ENCODE peak calls at places on chromosome 2, in nine cellular contexts. M is SK-N-SH, X is endothelial cell, A is AG04449, J is MCF 10A, B is right lobe of liver, G is stomach, S is AG04450, U is A549. N is an unnamed sample.

GRCh38 chr2:46849741-46850474 is 65.7 kb downstream of the MCFD2 start:
- DNase-seq in G (peak), M (peak), A (no peak), X (no peak), B (no peak), U (no peak), J (peak), S (peak), N (no peak)

GRCh38 chr2:65458999-65459398 is 26.6 kb upstream of the SPRED2 start:
- DNase-seq in M (no peak), J (peak), G (no peak), A (peak), S (no peak), X (no peak), B (no peak), U (no peak), N (no peak)

GRCh38 chr2:134668821-134669220 is 50.0 kb downstream of the TMEM163 start:
- DNase-seq in G (peak), U (no peak), X (no peak), S (no peak), B (no peak), A (no peak), M (no peak), J (no peak), N (no peak)

GRCh38 chr2:159960413-159960812 is 102.0 kb downstream of the PLA2R1 start:
- DNase-seq in X (no peak), J (peak), A (peak), U (peak), S (peak), B (no peak), G (no peak), M (no peak), N (no peak)

GRCh38 chr2:195677884-195678283 is 20.9 kb downstream of the SLC39A10 start:
- DNase-seq in U (no peak), G (no peak), S (no peak), B (no peak), J (no peak), M (no peak), X (no peak), A (no peak), N (no peak)

GRCh38 chr2:147577323-147578014 is 267.4 kb upstream of the ACVR2A start:
- DNase-seq in J (no peak), M (no peak), X (no peak), U (no peak), A (no peak), G (no peak), S (no peak), B (peak), N (no peak)

GRCh38 chr2:23495661-23496114 is 110.7 kb downstream of the KLHL29 start:
- DNase-seq in U (no peak), J (no peak), M (no peak), G (no peak), X (no peak), A (no peak), B (no peak), S (no peak), N (no peak)

GRCh38 chr2:71530246-71530986 is 77.1 kb downstream of the DYSF start:
- DNase-seq in A (no peak), B (peak), J (peak), G (no peak), S (no peak), X (peak), M (peak), U (peak), N (no peak)

GRCh38 chr2:233974530-233975071 is 57.4 kb downstream of the TRPM8 start:
- DNase-seq in X (no peak), S (peak), G (no peak), A (peak), M (peak), B (peak), U (peak), J (peak), N (no peak)

GRCh38 chr2:116317111-116317510 is 1497.4 kb upstream of the DDX18 start:
- DNase-seq in M (no peak), A (no peak), B (no peak), S (no peak), J (no peak), X (no peak), U (no peak), G (no peak), N (no peak)

GRCh38 chr2:6421094-6421493 is 444.6 kb downstream of the CMPK2 start:
- DNase-seq in G (no peak), M (no peak), A (no peak), U (no peak), S (no peak), X (no peak), B (no peak), J (no peak), N (no peak)

GRCh38 chr2:163736433-163737168 is 793 bp upstream of the FIGN start:
- DNase-seq in U (peak), S (no peak), B (peak), A (no peak), J (peak), M (peak), X (peak), G (no peak), N (peak)

GRCh38 chr2:17398770-17399169 is 119.5 kb downstream of the RAD51AP2 start:
- DNase-seq in G (no peak), U (no peak), S (no peak), B (no peak), X (no peak), M (no peak), A (no peak), J (no peak), N (no peak)

GRCh38 chr2:56204556-56204955 is 20.8 kb downstream of the CCDC85A start:
- DNase-seq in G (no peak), A (no peak), M (no peak), B (no peak), S (no peak), J (no peak), X (no peak), U (no peak), N (no peak)

GRCh38 chr2:158034198-158034831 is 67.4 kb upstream of the UPP2 start:
- DNase-seq in M (peak), J (peak), U (peak), X (peak), S (no peak), G (peak), A (no peak), B (peak), N (no peak)

GRCh38 chr2:73036779-73037165 is 34.7 kb downstream of the SFXN5 start:
- DNase-seq in M (no peak), X (no peak), S (no peak), B (peak), J (no peak), G (no peak), A (no peak), U (no peak), N (no peak)

GRCh38 chr2:39361511-39361910 is 75.6 kb downstream of the MAP4K3 start:
- DNase-seq in U (no peak), B (no peak), G (no peak), X (no peak), M (no peak), S (no peak), J (no peak), A (no peak), N (no peak)

GRCh38 chr2:48198285-48198821 is 292.1 kb upstream of the FBXO11 start:
- DNase-seq in J (no peak), B (no peak), A (no peak), X (no peak), U (no peak), M (no peak), S (no peak), G (no peak), N (no peak)

GRCh38 chr2:71101656-71102055 is 28.4 kb downstream of the MCEE start:
- DNase-seq in M (no peak), X (no peak), J (peak), G (no peak), U (no peak), B (no peak), S (peak), A (peak), N (no peak)

GRCh38 chr2:101223814-101224231 is 28.9 kb upstream of the CNOT11 start:
- DNase-seq in B (no peak), S (no peak), G (no peak), U (no peak), J (no peak), M (no peak), X (no peak), A (no peak), N (no peak)

GRCh38 chr2:57701391-57701791 is 345.2 kb upstream of the VRK2 start:
- DNase-seq in U (no peak), X (no peak), M (no peak), G (no peak), J (no peak), S (no peak), A (peak), B (no peak), N (no peak)

GRCh38 chr2:96119389-96119751 is 3.0 kb upstream of the ADRA2B start:
- DNase-seq in J (no peak), M (no peak), X (no peak), G (no peak), S (no peak), B (no peak), A (no peak), U (no peak), N (no peak)

DNA sequence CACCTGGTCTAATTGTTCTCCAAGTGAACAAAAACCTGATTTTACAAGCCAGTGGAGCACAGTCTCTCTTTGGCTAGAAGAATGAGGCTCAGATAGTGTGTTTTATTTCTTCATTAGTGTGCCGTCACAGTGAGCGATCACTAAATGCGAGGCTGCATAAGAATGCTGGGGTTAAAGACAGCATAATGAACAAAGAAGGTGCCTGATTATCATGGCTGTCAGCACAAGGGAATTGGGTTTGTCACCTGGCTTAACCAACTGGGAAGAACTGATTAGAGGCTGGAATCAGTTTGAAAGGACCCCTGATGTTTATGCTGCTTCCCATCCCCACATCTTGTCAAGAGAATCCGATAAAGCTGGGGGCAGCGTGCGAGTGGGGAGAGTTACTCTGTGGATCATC is 76.3 kb downstream of the EPHA4 start:
- DNase-seq in B (no peak), G (no peak), A (no peak), S (no peak), U (no peak), J (no peak), X (no peak), M (no peak), N (no peak)
- TF ChIP-seq CTCF in B (no peak), G (no peak), A (no peak), S (no peak), U (no peak), J (no peak), X (no peak), M (no peak), N (no peak)

GRCh38 chr2:54115284-54116137 is at the start of gene ACYP2:
- DNase-seq in X (peak), J (peak), A (peak), S (peak), U (peak), B (peak), M (peak), G (peak), N (peak)
- TF ChIP-seq CTCF in X (no peak), J (no peak), A (peak), S (peak), U (peak), B (peak), M (peak), G (no peak), N (no peak)

GRCh38 chr2:120902532-120903088 is 166.9 kb downstream of the GLI2 start:
- DNase-seq in X (no peak), M (peak), J (no peak), U (no peak), S (no peak), A (no peak), B (no peak), G (no peak), N (no peak)

GRCh38 chr2:120905824-120906571 is 170.3 kb downstream of the GLI2 start:
- DNase-seq in U (no peak), G (no peak), A (no peak), M (no peak), S (no peak), J (no peak), X (no peak), B (no peak), N (no peak)

GRCh38 chr2:120905298-120905697 is 169.6 kb downstream of the GLI2 start:
- DNase-seq in G (no peak), X (no peak), M (no peak), B (no peak), A (no peak), U (no peak), J (no peak), S (no peak), N (no peak)

GRCh38 chr2:120904825-120905224 is 169.2 kb downstream of the GLI2 start:
- DNase-seq in A (no peak), X (no peak), U (no peak), G (no peak), B (no peak), S (no peak), M (peak), J (no peak), N (no peak)

DNA sequence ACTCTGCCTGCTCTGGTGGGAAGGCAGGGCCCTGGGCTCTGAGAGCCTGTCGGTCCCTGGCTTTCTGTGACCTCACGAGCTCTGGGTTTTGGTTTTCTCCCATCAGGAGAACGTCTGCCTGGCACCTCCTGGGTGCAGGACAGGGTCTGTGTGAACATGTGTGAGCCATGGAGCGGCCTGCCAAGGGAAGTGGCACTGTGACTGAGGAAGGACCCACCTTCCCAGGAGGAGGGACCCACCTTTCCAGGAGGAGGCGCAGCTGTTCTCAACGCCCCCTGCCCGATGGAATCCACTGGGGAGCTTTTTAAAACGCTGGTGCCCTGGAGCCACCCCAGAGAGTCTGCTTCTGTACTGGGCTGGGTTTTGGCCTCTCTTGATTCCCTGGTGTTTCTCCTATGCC is 168.7 kb downstream of the GLI2 start:
- DNase-seq in B (no peak), U (no peak), G (no peak), A (no peak), J (no peak), M (peak), X (no peak), S (no peak), N (no peak)
- TF ChIP-seq CTCF in B (no peak), U (no peak), G (no peak), A (no peak), J (no peak), M (no peak), X (no peak), S (peak), N (no peak)

DNA sequence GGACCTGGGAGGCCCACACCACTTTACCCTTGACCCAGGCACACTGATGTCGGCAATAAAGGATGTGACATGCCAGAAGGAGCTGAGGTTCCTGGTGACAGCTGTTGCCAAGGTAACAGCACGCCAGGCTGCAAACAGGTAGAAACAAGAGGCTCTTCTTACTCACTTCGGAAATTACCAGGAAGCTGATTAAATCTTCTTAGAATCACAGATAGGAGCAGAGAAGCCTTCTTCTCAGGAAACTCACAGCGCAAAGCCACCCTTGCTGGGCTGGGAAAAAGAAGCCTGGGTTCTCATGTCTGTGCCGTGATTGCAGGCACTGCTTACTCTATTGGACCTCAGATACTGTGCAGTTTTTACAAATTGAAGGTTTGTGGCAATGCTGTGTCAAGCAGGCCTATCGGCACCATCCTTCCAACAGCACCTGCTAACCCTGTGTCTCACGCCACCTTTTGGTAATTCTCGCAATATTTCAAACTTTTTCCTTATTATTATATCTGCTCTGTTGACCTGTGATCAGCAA is 61.0 kb upstream of the TAF1B start:
- DNase-seq in X (no peak), A (no peak), J (peak), B (no peak), M (no peak), U (no peak), S (no peak), G (no peak), N (no peak)
- TF ChIP-seq CTCF in X (no peak), A (no peak), J (no peak), B (no peak), M (peak), U (peak), S (no peak), G (no peak), N (no peak)

DNA sequence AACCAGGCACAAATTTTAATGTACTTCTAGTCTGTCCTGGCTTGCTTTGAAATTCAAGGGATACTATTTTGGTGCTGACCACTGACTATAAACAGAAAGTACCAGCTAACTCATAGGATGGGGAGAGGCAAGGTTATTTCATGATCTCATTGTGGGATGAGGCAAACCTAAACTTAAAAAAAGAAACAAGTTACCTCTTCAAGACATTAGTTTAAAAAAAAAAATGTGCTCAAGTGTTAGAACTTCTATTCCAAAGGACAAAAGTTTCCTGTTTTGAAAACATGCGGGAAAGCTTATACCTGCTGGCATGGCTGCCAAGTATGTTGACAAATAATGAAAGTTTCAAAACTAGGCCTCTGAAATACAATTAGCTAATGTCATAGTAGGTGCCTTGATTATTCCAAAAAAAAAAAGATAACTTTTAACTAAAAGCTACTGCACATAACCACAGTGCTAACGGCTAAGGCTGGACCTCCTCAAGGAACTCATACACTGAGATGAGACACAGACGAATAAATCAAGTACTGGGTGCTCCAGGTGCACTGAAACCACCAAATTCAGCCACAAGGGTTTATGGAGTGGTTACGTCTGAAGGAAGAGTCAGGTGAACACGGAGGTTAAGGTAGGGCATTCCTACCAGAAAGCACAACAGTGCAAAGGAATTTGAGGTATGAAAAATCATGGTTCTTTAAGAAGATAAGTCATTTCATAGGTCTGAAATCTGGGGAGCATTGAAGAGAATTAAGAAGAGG is 38.1 kb downstream of the TMEM131 start:
- DNase-seq in A (no peak), G (no peak), M (no peak), J (no peak), B (no peak), S (peak), X (no peak), U (no peak), N (no peak)
- TF ChIP-seq CTCF in A (no peak), G (no peak), M (no peak), J (no peak), B (no peak), S (no peak), X (no peak), U (no peak), N (no peak)

GRCh38 chr2:197359859-197360258 is 49.3 kb upstream of the ANKRD44 start:
- DNase-seq in G (no peak), S (no peak), J (no peak), U (no peak), X (no peak), A (no peak), B (no peak), M (no peak), N (no peak)
- TF ChIP-seq CTCF in G (no peak), S (no peak), J (peak), U (no peak), X (no peak), A (no peak), B (no peak), M (no peak), N (peak)

GRCh38 chr2:29215073-29215472 is 99.9 kb downstream of the CLIP4 start:
- DNase-seq in X (no peak), J (no peak), A (no peak), G (no peak), U (no peak), S (no peak), B (no peak), M (peak), N (peak)

GRCh38 chr2:29209551-29209950 is 94.3 kb downstream of the CLIP4 start:
- DNase-seq in A (no peak), J (no peak), X (no peak), U (no peak), S (no peak), B (no peak), M (no peak), G (no peak), N (no peak)

GRCh38 chr2:29213871-29214341 is 98.7 kb downstream of the CLIP4 start:
- DNase-seq in B (peak), A (no peak), M (no peak), J (no peak), S (no peak), G (no peak), X (no peak), U (no peak), N (peak)

GRCh38 chr2:29215739-29216608 is 100.8 kb downstream of the CLIP4 start:
- DNase-seq in G (no peak), U (no peak), M (peak), J (no peak), S (no peak), B (no peak), A (no peak), X (no peak), N (peak)

GRCh38 chr2:29212009-29212408 is 96.8 kb downstream of the CLIP4 start:
- DNase-seq in X (no peak), S (no peak), M (no peak), U (no peak), A (no peak), J (no peak), G (no peak), B (no peak), N (peak)
- TF ChIP-seq CTCF in X (no peak), S (peak), M (no peak), U (no peak), A (peak), J (no peak), G (no peak), B (no peak), N (peak)

GRCh38 chr2:144331652-144332355 is 188.1 kb downstream of the ZEB2 start:
- DNase-seq in U (peak), M (peak), J (no peak), S (no peak), A (peak), G (no peak), B (no peak), X (peak), N (peak)
- TF ChIP-seq CTCF in U (peak), M (peak), J (no peak), S (peak), A (peak), G (no peak), B (no peak), X (no peak), N (peak)

GRCh38 chr2:174527959-174528358 is 41.1 kb upstream of the GPR155 start:
- DNase-seq in G (no peak), U (no peak), S (no peak), X (no peak), J (no peak), A (no peak), M (no peak), B (no peak), N (no peak)

GRCh38 chr2:174527101-174527721 is 40.4 kb upstream of the GPR155 start:
- DNase-seq in U (no peak), A (no peak), B (no peak), X (no peak), S (no peak), M (no peak), G (no peak), J (no peak), N (no peak)

GRCh38 chr2:174518397-174518796 is 31.6 kb upstream of the GPR155 start:
- DNase-seq in S (no peak), M (no peak), A (no peak), B (no peak), X (no peak), J (no peak), G (no peak), U (no peak), N (no peak)

GRCh38 chr2:174524525-174524924 is 37.7 kb upstream of the GPR155 start:
- DNase-seq in S (no peak), J (no peak), U (no peak), B (no peak), A (no peak), G (no peak), X (no peak), M (no peak), N (no peak)

DNA sequence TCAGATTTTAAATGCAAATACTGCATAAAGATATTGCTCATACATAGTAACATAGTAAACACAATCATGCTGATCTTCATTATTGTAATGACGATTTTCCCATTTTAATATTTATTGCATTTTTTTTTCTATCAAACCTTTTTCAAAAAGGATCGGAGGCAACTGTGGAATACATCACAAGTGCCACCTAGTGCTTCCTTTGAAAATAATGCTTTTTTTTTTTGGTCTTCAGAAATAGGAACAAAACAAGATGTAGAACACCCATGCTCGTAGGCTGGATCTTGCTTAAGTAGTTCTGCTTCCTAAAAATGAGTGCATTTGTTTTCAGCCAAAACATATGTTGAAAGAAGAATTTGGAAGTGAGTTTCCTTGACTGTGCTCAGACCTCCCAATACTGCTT is 35.7 kb upstream of the GPR155 start:
- DNase-seq in B (no peak), J (no peak), G (no peak), A (no peak), M (peak), U (no peak), X (no peak), S (no peak), N (no peak)
- TF ChIP-seq CTCF in B (peak), J (peak), G (no peak), A (no peak), M (peak), U (peak), X (no peak), S (peak), N (peak)